ENCODE peak calls at places on chromosomes 5 and 9, in ten cellular contexts. D is sigmoid colon; S is A549; C is fibroblast of lung; M is GM12864; I is lower lobe of right lung; H is CD8-positive, alpha-beta T cell; K is fibroblast of mammary gland; B is transverse colon; F is PC-9. G is an unnamed sample.

GRCh38 chr9:38234479-38234878 is 158.0 kb upstream of the ALDH1B1 start:
- DNase-seq in C (no peak), S (no peak), M (no peak), B (no peak), I (no peak), F (no peak), K (no peak), D (no peak), H (peak), G (no peak)

GRCh38 chr5:180649297-180650039 is at the start of gene FLT4:
- DNase-seq in M (no peak), K (no peak), S (peak), C (no peak), F (no peak), B (no peak), H (no peak), I (no peak), D (no peak), G (no peak)

GRCh38 chr5:74992791-74993190 is 59.6 kb downstream of the GCNT4 start:
- DNase-seq in I (no peak), C (no peak), K (no peak), H (no peak), S (no peak), B (no peak), M (no peak), D (no peak), F (no peak), G (peak)

GRCh38 chr5:2903451-2904395 is 152.2 kb upstream of the IRX2 start:
- DNase-seq in I (no peak), C (no peak), D (no peak), M (no peak), K (no peak), H (peak), S (no peak), F (no peak), B (no peak), G (no peak)

GRCh38 chr5:138752341-138752950 is 779 bp upstream of the CTNNA1 start:
- DNase-seq in C (peak), B (peak), F (peak), D (peak), I (no peak), S (peak), M (no peak), K (no peak), H (peak), G (peak)

GRCh38 chr5:37770791-37771190 is 69.0 kb downstream of the GDNF start:
- DNase-seq in M (no peak), C (peak), I (no peak), S (no peak), K (peak), D (no peak), H (no peak), B (no peak), F (no peak), G (no peak)

GRCh38 chr5:135356522-135357318 is 42.3 kb downstream of the MACROH2A1 start:
- DNase-seq in B (peak), I (no peak), C (peak), K (peak), S (no peak), M (no peak), D (peak), H (no peak), F (no peak), G (no peak)

GRCh38 chr9:125649315-125649714 is 57.7 kb downstream of the MAPKAP1 start:
- DNase-seq in C (peak), H (no peak), F (peak), K (peak), M (no peak), S (peak), B (no peak), D (no peak), I (no peak), G (peak)

GRCh38 chr5:109701252-109701651 is 11.5 kb downstream of the MAN2A1 start:
- DNase-seq in B (no peak), I (no peak), F (no peak), D (no peak), S (no peak), M (no peak), K (peak), C (no peak), H (no peak), G (peak)

GRCh38 chr9:82080265-82080664 is 91.7 kb downstream of the SPATA31D1 start:
- DNase-seq in B (no peak), D (no peak), C (no peak), M (no peak), H (no peak), F (no peak), I (no peak), S (no peak), K (no peak), G (no peak)

GRCh38 chr5:57784106-57784505 is 301.5 kb upstream of the ACTBL2 start:
- DNase-seq in S (no peak), F (peak), H (no peak), B (no peak), K (peak), I (no peak), C (peak), D (no peak), M (no peak), G (peak)

GRCh38 chr5:160651682-160652645 is 200.0 kb downstream of the ATP10B start:
- DNase-seq in M (no peak), H (no peak), F (no peak), K (no peak), S (no peak), B (no peak), C (no peak), I (no peak), D (no peak), G (no peak)

GRCh38 chr5:2841208-2841607 is 89.7 kb upstream of the IRX2 start:
- DNase-seq in F (no peak), C (no peak), K (no peak), B (no peak), D (no peak), H (no peak), S (no peak), I (no peak), M (no peak), G (peak)

GRCh38 chr9:106862115-106862945 is 636 bp upstream of the ZNF462 start:
- DNase-seq in H (no peak), F (peak), B (peak), D (peak), M (no peak), I (no peak), K (no peak), C (peak), S (peak), G (peak)

GRCh38 chr9:124110307-124110915 is 98.8 kb downstream of the LHX2 start:
- DNase-seq in B (peak), M (no peak), H (no peak), D (no peak), K (peak), I (no peak), S (peak), F (peak), C (peak), G (peak)

GRCh38 chr5:134112726-134113571 is 1.5 kb upstream of the TCF7 start:
- DNase-seq in K (no peak), B (no peak), D (no peak), C (no peak), M (no peak), S (no peak), H (peak), F (no peak), I (no peak), G (no peak)

GRCh38 chr9:78253285-78253684 is 17.4 kb downstream of the CEP78 start:
- DNase-seq in M (no peak), H (no peak), S (no peak), D (no peak), K (no peak), C (no peak), I (no peak), B (no peak), F (no peak), G (no peak)

GRCh38 chr5:113663879-113664278 is 150.4 kb downstream of the YTHDC2 start:
- DNase-seq in B (peak), K (peak), S (peak), H (no peak), I (peak), C (peak), D (no peak), F (peak), M (peak), G (peak)

GRCh38 chr9:123246534-123246933 is 21.9 kb downstream of the STRBP start:
- DNase-seq in C (peak), F (no peak), D (no peak), M (no peak), H (no peak), K (no peak), S (no peak), B (no peak), I (no peak), G (no peak)

GRCh38 chr5:109105631-109106267 is 304.0 kb downstream of the PJA2 start:
- DNase-seq in H (no peak), I (no peak), S (no peak), C (peak), M (peak), K (peak), B (no peak), D (no peak), F (no peak), G (peak)

GRCh38 chr9:136546697-136547481 is 1.0 kb upstream of the NOTCH1 start:
- DNase-seq in H (peak), F (peak), B (peak), C (peak), M (no peak), I (peak), K (peak), S (no peak), D (peak), G (peak)

DNA sequence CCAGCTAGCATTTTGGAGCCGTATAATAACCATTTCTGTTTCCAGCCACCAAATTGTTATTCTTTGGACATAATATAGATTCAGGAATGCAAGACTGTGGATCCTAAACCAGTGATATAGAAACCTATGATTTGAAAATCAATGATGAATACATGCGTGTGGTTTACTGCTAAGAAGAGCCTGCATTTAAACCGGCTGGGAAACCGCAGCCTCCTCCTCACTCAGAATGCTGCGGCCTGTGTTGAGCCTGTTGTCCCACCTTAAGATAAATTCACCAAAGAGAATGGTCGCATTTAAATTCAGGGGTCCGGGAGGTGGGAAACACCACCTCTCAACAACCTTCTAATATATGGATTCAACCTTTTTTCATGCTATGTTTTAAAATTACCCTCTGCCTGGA is 148.0 kb downstream of the MEF2C start:
- DNase-seq in C (no peak), K (no peak), H (no peak), D (no peak), F (no peak), B (peak), S (no peak), I (no peak), M (no peak), G (no peak)
- TF ChIP-seq CTCF in C (no peak), K (no peak), H (no peak), D (no peak), F (no peak), B (no peak), S (no peak), I (no peak), M (no peak), G (no peak)

GRCh38 chr9:33686942-33687341 is 108.4 kb upstream of the PRSS3 start:
- DNase-seq in S (no peak), D (no peak), M (no peak), B (no peak), K (no peak), I (no peak), H (no peak), C (no peak), F (no peak), G (no peak)

GRCh38 chr9:33677506-33677809 is 117.9 kb upstream of the PRSS3 start:
- DNase-seq in D (no peak), I (no peak), H (no peak), C (no peak), S (no peak), B (no peak), K (no peak), F (no peak), M (no peak), G (no peak)

GRCh38 chr9:33687779-33688178 is 107.6 kb upstream of the PRSS3 start:
- DNase-seq in S (no peak), B (no peak), M (no peak), D (no peak), I (no peak), C (peak), H (no peak), F (peak), K (no peak), G (peak)

GRCh38 chr9:33677961-33678360 is 117.4 kb upstream of the PRSS3 start:
- DNase-seq in H (no peak), S (no peak), D (no peak), F (no peak), I (no peak), C (no peak), B (no peak), K (no peak), M (no peak), G (no peak)

DNA sequence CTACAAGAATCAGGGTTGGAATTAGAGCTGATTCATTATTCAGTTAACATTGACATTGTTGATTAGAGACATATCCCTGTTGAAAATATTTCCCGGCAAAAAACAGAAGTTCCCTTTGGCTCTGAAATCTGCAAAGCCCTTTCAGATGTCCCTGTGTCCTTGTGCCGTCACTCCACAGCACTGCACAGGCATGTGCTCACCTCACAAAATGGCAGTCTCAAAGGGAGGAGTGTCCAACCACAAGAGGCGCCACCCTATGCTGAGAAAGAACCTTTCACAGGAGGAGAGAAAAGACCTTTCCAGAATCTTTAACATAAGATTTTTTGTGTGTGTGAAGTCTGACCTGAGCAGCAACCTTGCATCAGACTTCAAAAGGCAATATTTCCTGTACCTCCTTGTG is 112.8 kb upstream of the PRSS3 start:
- DNase-seq in B (no peak), H (no peak), F (no peak), I (no peak), M (no peak), S (no peak), D (no peak), C (no peak), K (no peak), G (no peak)
- H3K4me3 ChIP-seq in B (no peak), H (no peak), F (no peak), I (no peak), M (no peak), S (no peak), D (no peak), C (no peak), K (no peak), G (no peak)

DNA sequence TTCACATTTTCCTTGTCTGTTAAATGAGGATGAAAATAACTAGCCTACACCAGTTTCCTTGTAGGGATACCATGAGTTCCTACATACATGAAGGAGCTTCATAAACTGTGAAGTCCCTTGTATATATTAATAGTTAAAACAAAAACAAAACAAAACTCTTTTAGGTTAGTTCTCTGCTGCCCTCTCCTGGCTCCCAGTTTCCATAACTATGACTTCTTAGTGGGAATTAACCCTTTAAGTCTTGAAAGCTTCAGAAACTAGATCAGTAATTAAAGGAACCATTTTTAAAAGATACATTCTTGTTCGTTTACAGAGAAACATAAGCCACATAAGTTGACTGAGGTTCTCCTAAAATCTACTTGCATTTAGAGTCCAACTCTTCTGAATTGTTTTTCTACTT is 500.0 kb upstream of the C9orf72 start:
- DNase-seq in C (peak), F (no peak), D (no peak), B (no peak), H (no peak), M (no peak), K (peak), I (no peak), S (peak), G (peak)
- TF ChIP-seq CTCF in C (peak), F (peak), D (no peak), B (peak), H (no peak), M (peak), K (peak), I (peak), S (peak), G (peak)

GRCh38 chr5:33438996-33439395 is 1.8 kb upstream of the TARS1 start:
- DNase-seq in S (no peak), K (no peak), H (no peak), M (no peak), B (no peak), C (no peak), I (no peak), D (no peak), F (no peak), G (peak)
- H3K4me3 ChIP-seq in S (peak), K (peak), H (no peak), M (peak), B (no peak), C (peak), I (no peak), D (no peak), F (peak), G (peak)

GRCh38 chr9:93965830-93966577 is 10.8 kb upstream of the BARX1 start:
- DNase-seq in F (peak), M (no peak), C (no peak), B (no peak), I (no peak), K (no peak), H (peak), S (no peak), D (no peak), G (peak)
- TF ChIP-seq CTCF in F (peak), M (no peak), C (no peak), B (no peak), I (no peak), K (no peak), H (no peak), S (no peak), D (no peak), G (peak)

GRCh38 chr5:175653763-175654162 is 4.1 kb upstream of the HRH2 start:
- DNase-seq in D (no peak), F (no peak), K (no peak), M (no peak), S (no peak), C (no peak), H (no peak), I (no peak), B (no peak), G (no peak)
- H3K4me3 ChIP-seq in D (no peak), F (no peak), K (no peak), M (no peak), S (no peak), C (no peak), H (no peak), I (no peak), B (no peak), G (no peak)

DNA sequence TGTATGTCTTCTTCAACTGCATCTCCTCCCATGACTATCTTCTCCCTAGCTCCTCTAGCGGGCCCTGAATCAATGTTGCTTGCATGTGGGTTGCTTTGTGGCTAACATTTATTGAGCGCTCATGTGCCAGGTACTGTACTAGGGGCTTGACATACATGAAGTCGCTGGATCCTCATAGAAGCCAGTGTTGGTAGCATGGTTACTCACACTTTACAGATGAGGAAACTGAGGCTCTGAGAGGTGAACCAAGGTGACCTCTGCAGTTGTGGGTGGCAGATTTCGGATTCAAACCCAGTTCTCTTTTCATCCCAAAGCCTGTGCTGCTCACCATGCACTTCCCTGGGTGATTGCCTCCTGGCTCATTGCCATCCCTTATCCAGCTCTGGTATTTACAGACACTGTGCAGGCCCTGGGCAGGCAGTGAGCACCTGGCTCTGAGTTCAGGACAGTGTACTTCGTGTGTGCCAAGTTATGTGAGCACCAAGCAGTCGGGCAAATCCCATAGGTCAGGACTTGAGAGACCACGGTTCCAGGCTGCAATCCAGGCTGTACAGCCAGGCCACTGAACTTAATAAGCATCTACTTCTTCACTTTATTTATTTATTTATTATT is 1.3 kb downstream of the LRSAM1 start:
- DNase-seq in M (no peak), K (no peak), S (no peak), D (peak), H (no peak), C (peak), B (peak), F (no peak), I (peak), G (no peak)
- TF ChIP-seq CTCF in M (peak), K (no peak), S (no peak), D (no peak), H (no peak), C (no peak), B (no peak), F (no peak), I (no peak), G (no peak)